ENCODE peak calls at places on chromosome 9, in five cellular contexts. C is PC-3, N is astrocyte, P is GM12878, M is fibroblast of lung. H is an unnamed sample.

GRCh38 chr9:83520292-83520691 is 17.9 kb downstream of the FRMD3 start:
- DNase-seq in M (no peak), P (no peak), N (no peak), C (peak; percentile 6), H (no peak)

GRCh38 chr9:129026442-129027223 is 1.5 kb downstream of the SH3GLB2 start:
- DNase-seq in C (peak; percentile 54), M (peak; percentile 34), N (no peak), P (no peak), H (peak; percentile 82)

GRCh38 chr9:70011366-70011765 is 32.3 kb upstream of the MAMDC2 start:
- DNase-seq in N (peak; percentile 23), P (no peak), M (no peak), C (no peak), H (no peak)

GRCh38 chr9:136056546-136057235 is 38.4 kb downstream of the NACC2 start:
- DNase-seq in M (no peak), N (no peak), C (no peak), P (no peak), H (no peak)

GRCh38 chr9:122346478-122347347 is 24.1 kb upstream of the PTGS1 start:
- DNase-seq in M (no peak), N (no peak), P (no peak), C (peak; percentile 17), H (peak; percentile 77)

GRCh38 chr9:99828417-99829176 is 6.9 kb downstream of the NR4A3 start:
- DNase-seq in C (no peak), M (peak; percentile 32), P (no peak), N (no peak), H (peak; percentile 81)

GRCh38 chr9:84668204-84669007 is 1.1 kb upstream of the NTRK2 start:
- DNase-seq in M (peak; percentile 44), N (peak; percentile 43), P (no peak), C (peak; percentile 33), H (peak; percentile 95)

GRCh38 chr9:35905912-35906679 is at the start of gene HRCT1:
- DNase-seq in C (peak; percentile 96), M (peak; percentile 98), N (peak; percentile 94), P (no peak), H (no peak)

GRCh38 chr9:89773170-89773569 is 168.4 kb downstream of the GADD45G start:
- DNase-seq in N (no peak), C (no peak), M (no peak), P (no peak), H (no peak)

GRCh38 chr9:113573303-113573958 is 109.9 kb downstream of the RGS3 start:
- DNase-seq in M (no peak), C (no peak), P (no peak), N (no peak), H (no peak)

GRCh38 chr9:975740-976257 is 656 bp upstream of the DMRT3 start:
- DNase-seq in P (no peak), C (no peak), N (no peak), M (no peak), H (no peak)
- H3K4me2 ChIP-seq in P (no peak overlapping the region), C (no peak overlapping the region), N (no peak overlapping the region), M (no peak overlapping the region), H (peak overlapping the region; percentile 85)

GRCh38 chr9:21804791-21805190 is 2.4 kb downstream of the MTAP start:
- DNase-seq in P (no peak), M (no peak), C (no peak), N (no peak), H (no peak)
- H3K4me1 ChIP-seq in P (peaks cover 29% of the 10 kb centered on the region), M (peaks cover 8% of the 10 kb centered on the region), C (peaks cover 30% of the 10 kb centered on the region), N (peaks cover 26% of the 10 kb centered on the region), H (peaks cover 14% of the 10 kb centered on the region)

DNA sequence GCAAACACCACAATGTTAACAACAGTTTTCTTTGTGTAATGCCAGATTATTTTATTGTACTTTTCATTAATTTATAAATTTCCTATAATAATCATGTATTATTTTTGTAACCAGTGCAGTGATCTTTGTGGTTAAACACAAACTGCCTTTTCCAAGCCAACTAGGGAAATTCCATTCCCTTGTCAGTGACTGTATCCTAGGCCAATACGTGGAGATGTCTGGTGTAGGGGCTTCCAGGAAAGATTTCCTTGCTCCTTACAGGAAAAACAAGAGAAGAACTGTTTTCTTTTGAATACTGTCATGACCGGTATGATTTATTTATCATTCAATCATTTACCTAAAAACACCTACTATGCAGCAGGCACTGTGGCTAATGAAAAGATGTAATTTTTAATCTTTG is 31.4 kb downstream of the FANCC start:
- DNase-seq in C (no peak), N (peak; percentile 41), M (no peak), P (no peak), H (no peak)
- H3K4me2 ChIP-seq in C (no peak overlapping the region), N (no peak overlapping the region), M (no peak overlapping the region), P (no peak overlapping the region), H (no peak overlapping the region)

DNA sequence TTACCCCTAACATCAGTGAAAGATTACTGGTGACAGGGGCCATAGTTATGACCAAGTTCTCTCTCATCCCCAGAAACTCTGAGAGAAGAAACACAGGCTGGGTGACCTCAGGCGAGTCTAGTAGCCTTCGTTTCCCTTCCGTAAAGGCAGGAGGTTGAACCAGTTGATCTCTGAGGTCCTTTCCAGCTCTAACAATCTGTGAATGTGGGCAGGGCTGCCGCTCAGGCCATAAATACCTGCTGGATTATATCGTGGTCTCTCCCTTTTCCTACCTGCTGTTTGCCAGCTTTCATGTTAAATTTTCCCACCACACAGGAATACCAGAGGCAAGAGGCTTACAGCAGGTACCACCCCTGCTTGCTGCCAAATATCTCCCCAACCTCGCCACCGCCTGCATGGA is 357.5 kb downstream of the SH3GL2 start:
- DNase-seq in P (no peak), N (no peak), M (no peak), C (no peak), H (no peak)
- H3K4me1 ChIP-seq in P (no peaks in the 10 kb centered on the region), N (no peaks in the 10 kb centered on the region), M (no peaks in the 10 kb centered on the region), C (no peaks in the 10 kb centered on the region), H (peaks cover 10% of the 10 kb centered on the region)

DNA sequence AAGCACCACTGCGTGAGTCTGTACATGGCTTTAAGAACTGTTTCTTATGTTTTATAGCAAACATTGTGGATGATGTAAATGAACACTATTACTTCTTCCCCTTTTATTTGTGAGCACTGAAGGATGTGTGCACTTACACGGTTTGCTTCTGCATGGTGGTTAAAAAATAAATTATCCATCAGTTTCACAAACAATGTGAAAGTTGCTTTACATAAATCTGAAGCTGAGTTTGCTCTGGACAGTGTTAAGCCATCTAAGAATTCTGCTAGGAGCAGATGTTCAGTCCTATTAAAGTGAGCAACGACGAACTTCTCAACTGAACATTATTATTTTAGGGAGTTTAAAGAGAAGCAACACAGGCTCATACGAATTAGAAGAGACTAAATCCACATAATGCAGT is 52.4 kb downstream of the ZFAND5 start:
- DNase-seq in C (no peak), N (no peak), P (no peak), M (no peak), H (no peak)
- H3K4me2 ChIP-seq in C (no peak overlapping the region), N (no peak overlapping the region), P (no peak overlapping the region), M (no peak overlapping the region), H (no peak overlapping the region)

GRCh38 chr9:130663258-130664171 is 879 bp upstream of the PRDM12 start:
- DNase-seq in C (no peak), M (no peak), N (no peak), P (no peak), H (peak; percentile 65)

GRCh38 chr9:130660683-130661460 is 3.5 kb upstream of the PRDM12 start:
- DNase-seq in N (no peak), M (no peak), P (no peak), C (no peak), H (peak; percentile 82)

GRCh38 chr9:130661461-130662098 is 2.8 kb upstream of the PRDM12 start:
- DNase-seq in P (no peak), C (no peak), N (no peak), M (no peak), H (peak; percentile 58)

GRCh38 chr9:130662927-130663257 is 1.5 kb upstream of the PRDM12 start:
- DNase-seq in P (no peak), C (no peak), M (no peak), N (no peak), H (peak; percentile 42)

DNA sequence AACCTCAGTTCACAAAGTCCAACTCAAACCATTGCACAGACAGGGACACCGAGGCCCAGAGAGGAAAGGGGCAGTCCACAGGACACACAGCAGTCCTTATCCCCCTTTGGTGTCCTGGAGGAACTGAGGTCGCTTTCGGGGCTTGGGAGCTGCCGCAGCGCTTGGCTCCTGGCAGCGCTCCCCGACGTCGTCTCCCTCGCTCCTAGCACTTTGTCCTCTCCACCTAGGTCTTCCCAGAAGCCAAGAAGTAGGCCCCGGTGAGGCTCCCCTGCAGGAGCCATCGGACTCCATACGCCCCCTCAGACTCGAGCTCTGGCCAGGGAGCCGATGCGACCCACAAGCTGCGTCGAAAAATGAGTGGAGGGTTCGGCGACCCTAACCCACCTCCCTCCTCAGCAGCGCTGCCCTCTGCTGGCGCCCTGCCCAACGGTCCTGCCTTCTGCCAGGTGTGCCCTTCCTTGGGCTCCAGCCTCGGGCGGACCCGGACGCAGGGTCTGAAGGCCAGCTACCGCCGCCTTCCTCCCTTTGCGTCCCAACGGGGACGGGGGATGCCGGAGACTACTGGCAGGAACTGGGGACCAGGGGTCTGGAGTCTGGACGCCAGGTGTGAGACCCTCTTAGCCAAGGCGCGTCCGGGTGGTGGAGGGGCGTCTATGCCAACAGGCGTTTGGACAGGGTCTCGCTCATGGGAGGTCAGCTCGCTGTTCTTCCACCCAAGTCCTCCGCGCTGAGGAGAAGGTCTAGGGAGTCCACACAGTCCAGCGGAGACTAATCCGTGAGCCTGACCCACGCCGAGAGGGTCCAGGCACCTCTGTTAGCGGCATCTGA is 2.1 kb upstream of the PRDM12 start:
- DNase-seq in M (no peak), P (no peak), N (no peak), C (no peak), H (peak; percentile 65)
- H3K4me1 ChIP-seq in M (no peaks in the 10 kb centered on the region), P (no peaks in the 10 kb centered on the region), N (no peaks in the 10 kb centered on the region), C (no peaks in the 10 kb centered on the region), H (peaks cover 60% of the 10 kb centered on the region)

GRCh38 chr9:32755730-32756129 is 27.6 kb upstream of the TMEM215 start:
- DNase-seq in N (no peak), M (no peak), C (no peak), P (no peak), H (no peak)
- H3K4me2 ChIP-seq in N (no peak overlapping the region), M (no peak overlapping the region), C (no peak overlapping the region), P (no peak overlapping the region), H (no peak overlapping the region)

GRCh38 chr9:14350766-14351165 is 36.8 kb upstream of the NFIB start:
- DNase-seq in C (no peak), P (no peak), N (no peak), M (no peak), H (no peak)

GRCh38 chr9:14351206-14351605 is 37.3 kb upstream of the NFIB start:
- DNase-seq in P (no peak), C (no peak), N (no peak), M (no peak), H (no peak)

GRCh38 chr9:14349818-14350333 is 35.9 kb upstream of the NFIB start:
- DNase-seq in C (no peak), M (no peak), P (no peak), N (no peak), H (peak; percentile 31)

GRCh38 chr9:14353222-14354056 is 39.5 kb upstream of the NFIB start:
- DNase-seq in N (peak; percentile 56), P (no peak), M (peak; percentile 82), C (peak; percentile 82), H (peak; percentile 93)

GRCh38 chr9:14352549-14352948 is 38.6 kb upstream of the NFIB start:
- DNase-seq in P (no peak), N (no peak), M (no peak), C (no peak), H (no peak)
- H3K4me1 ChIP-seq in P (no peaks in the 10 kb centered on the region), N (peaks cover 34% of the 10 kb centered on the region), M (no peaks in the 10 kb centered on the region), C (peaks cover 3% of the 10 kb centered on the region), H (peaks cover 24% of the 10 kb centered on the region)